ENCODE peak calls at places on chromosomes 3 and 15, in six cellular contexts. One of them, this sample, is unnamed.

GRCh38 chr15:28082891-28083688 is 16.0 kb downstream of the OCA2 start:
- DNase-seq in dorsolateral prefrontal cortex: no peak
- DNase-seq in esophagus squamous epithelium: no peak
- DNase-seq in psoas muscle: no peak
- DNase-seq in OCI-LY7: no peak
- DNase-seq in neuronal stem cell: no peak
- DNase-seq in this sample: no peak

GRCh38 chr15:34214135-34214534 is 4.2 kb upstream of the KATNBL1 start:
- DNase-seq in dorsolateral prefrontal cortex: no peak
- DNase-seq in esophagus squamous epithelium: no peak
- DNase-seq in OCI-LY7: no peak
- DNase-seq in psoas muscle: no peak
- DNase-seq in neuronal stem cell: no peak
- DNase-seq in this sample: no peak

GRCh38 chr3:8647137-8647970 is 2.8 kb upstream of the SSUH2 start:
- DNase-seq in dorsolateral prefrontal cortex: no peak
- DNase-seq in neuronal stem cell: no peak
- DNase-seq in esophagus squamous epithelium: no peak
- DNase-seq in OCI-LY7: no peak
- DNase-seq in psoas muscle: no peak
- DNase-seq in this sample: no peak

GRCh38 chr3:8278448-8278847 is 223.2 kb upstream of the LMCD1 start:
- DNase-seq in neuronal stem cell: no peak
- DNase-seq in OCI-LY7: no peak
- DNase-seq in esophagus squamous epithelium: no peak
- DNase-seq in psoas muscle: no peak
- DNase-seq in dorsolateral prefrontal cortex: peak; percentile 48
- DNase-seq in this sample: peak; percentile 3

GRCh38 chr15:90054618-90055097 is 47.6 kb downstream of the IDH2 start:
- DNase-seq in dorsolateral prefrontal cortex: no peak
- DNase-seq in OCI-LY7: no peak
- DNase-seq in psoas muscle: no peak
- DNase-seq in neuronal stem cell: no peak
- DNase-seq in esophagus squamous epithelium: no peak
- DNase-seq in this sample: no peak

GRCh38 chr3:58640700-58641372 is 25.7 kb downstream of the FAM3D start:
- DNase-seq in psoas muscle: peak; percentile 71
- DNase-seq in dorsolateral prefrontal cortex: peak; percentile 83
- DNase-seq in esophagus squamous epithelium: no peak
- DNase-seq in OCI-LY7: peak; percentile 61
- DNase-seq in neuronal stem cell: peak; percentile 58
- DNase-seq in this sample: peak; percentile 33

GRCh38 chr15:73959012-73959581 is 32.8 kb downstream of the LOXL1 start:
- DNase-seq in psoas muscle: no peak
- DNase-seq in dorsolateral prefrontal cortex: no peak
- DNase-seq in OCI-LY7: peak; percentile 77
- DNase-seq in esophagus squamous epithelium: no peak
- DNase-seq in neuronal stem cell: no peak
- DNase-seq in this sample: peak; percentile 88

GRCh38 chr3:123489400-123490004 is 40.6 kb upstream of the ADCY5 start:
- DNase-seq in dorsolateral prefrontal cortex: peak; percentile 82
- DNase-seq in esophagus squamous epithelium: no peak
- DNase-seq in psoas muscle: peak; percentile 69
- DNase-seq in neuronal stem cell: peak; percentile 55
- DNase-seq in OCI-LY7: peak; percentile 47
- DNase-seq in this sample: peak; percentile 27

GRCh38 chr3:38637906-38638305 is 11.6 kb downstream of the SCN5A start:
- DNase-seq in neuronal stem cell: no peak
- DNase-seq in dorsolateral prefrontal cortex: no peak
- DNase-seq in esophagus squamous epithelium: no peak
- DNase-seq in psoas muscle: no peak
- DNase-seq in OCI-LY7: no peak
- DNase-seq in this sample: no peak

GRCh38 chr3:39910828-39911464 is 101.5 kb downstream of the MYRIP start:
- DNase-seq in esophagus squamous epithelium: no peak
- DNase-seq in neuronal stem cell: no peak
- DNase-seq in dorsolateral prefrontal cortex: no peak
- DNase-seq in psoas muscle: no peak
- DNase-seq in OCI-LY7: no peak
- DNase-seq in this sample: no peak

GRCh38 chr15:33111051-33111451 is 83.5 kb downstream of the FMN1 start:
- DNase-seq in neuronal stem cell: no peak
- DNase-seq in OCI-LY7: no peak
- DNase-seq in esophagus squamous epithelium: no peak
- DNase-seq in psoas muscle: no peak
- DNase-seq in dorsolateral prefrontal cortex: no peak
- DNase-seq in this sample: no peak

GRCh38 chr3:123346726-123347125 is 102.2 kb downstream of the ADCY5 start:
- DNase-seq in neuronal stem cell: no peak
- DNase-seq in esophagus squamous epithelium: no peak
- DNase-seq in OCI-LY7: no peak
- DNase-seq in psoas muscle: no peak
- DNase-seq in dorsolateral prefrontal cortex: peak; percentile 60
- DNase-seq in this sample: no peak

GRCh38 chr15:76337047-76337738 is 620 bp downstream of the ISL2 start:
- DNase-seq in esophagus squamous epithelium: no peak
- DNase-seq in dorsolateral prefrontal cortex: no peak
- DNase-seq in psoas muscle: no peak
- DNase-seq in neuronal stem cell: no peak
- DNase-seq in OCI-LY7: peak; percentile 24
- DNase-seq in this sample: no peak

GRCh38 chr3:85560088-85560790 is 601.5 kb downstream of the CADM2 start:
- DNase-seq in esophagus squamous epithelium: no peak
- DNase-seq in neuronal stem cell: no peak
- DNase-seq in psoas muscle: peak; percentile 19
- DNase-seq in dorsolateral prefrontal cortex: peak; percentile 43
- DNase-seq in OCI-LY7: no peak
- DNase-seq in this sample: no peak

GRCh38 chr3:158775801-158776399 is 26.0 kb upstream of the MFSD1 start:
- DNase-seq in psoas muscle: no peak
- DNase-seq in OCI-LY7: no peak
- DNase-seq in esophagus squamous epithelium: no peak
- DNase-seq in dorsolateral prefrontal cortex: no peak
- DNase-seq in neuronal stem cell: no peak
- DNase-seq in this sample: peak; percentile 16

GRCh38 chr3:12954891-12955650 is 113.7 kb upstream of the RPL32 start:
- DNase-seq in dorsolateral prefrontal cortex: peak; percentile 74
- DNase-seq in psoas muscle: peak; percentile 82
- DNase-seq in neuronal stem cell: no peak
- DNase-seq in esophagus squamous epithelium: no peak
- DNase-seq in OCI-LY7: peak; percentile 52
- DNase-seq in this sample: no peak

GRCh38 chr3:46092704-46093085 is 65.4 kb upstream of the XCR1 start:
- DNase-seq in OCI-LY7: peak; percentile 75
- DNase-seq in psoas muscle: no peak
- DNase-seq in neuronal stem cell: no peak
- DNase-seq in dorsolateral prefrontal cortex: no peak
- DNase-seq in esophagus squamous epithelium: no peak
- DNase-seq in this sample: no peak

GRCh38 chr3:197151562-197151961 is 121.9 kb upstream of the MELTF start:
- DNase-seq in OCI-LY7: no peak
- DNase-seq in psoas muscle: no peak
- DNase-seq in neuronal stem cell: no peak
- DNase-seq in dorsolateral prefrontal cortex: no peak
- DNase-seq in esophagus squamous epithelium: no peak
- DNase-seq in this sample: no peak

GRCh38 chr3:133208184-133208583 is 170.0 kb downstream of the TMEM108 start:
- DNase-seq in esophagus squamous epithelium: no peak
- DNase-seq in neuronal stem cell: no peak
- DNase-seq in OCI-LY7: peak; percentile 5
- DNase-seq in psoas muscle: no peak
- DNase-seq in dorsolateral prefrontal cortex: no peak
- DNase-seq in this sample: no peak

GRCh38 chr3:42674151-42674550 is 11.2 kb upstream of the KLHL40 start:
- DNase-seq in OCI-LY7: no peak
- DNase-seq in esophagus squamous epithelium: no peak
- DNase-seq in neuronal stem cell: no peak
- DNase-seq in psoas muscle: no peak
- DNase-seq in dorsolateral prefrontal cortex: no peak
- DNase-seq in this sample: no peak

GRCh38 chr3:7800006-7800780 is 701.4 kb upstream of the LMCD1 start:
- DNase-seq in psoas muscle: no peak
- DNase-seq in esophagus squamous epithelium: no peak
- DNase-seq in dorsolateral prefrontal cortex: no peak
- DNase-seq in OCI-LY7: no peak
- DNase-seq in neuronal stem cell: no peak
- DNase-seq in this sample: peak; percentile 17

GRCh38 chr3:174199696-174200095 is 659.4 kb upstream of the NAALADL2 start:
- DNase-seq in esophagus squamous epithelium: no peak
- DNase-seq in psoas muscle: no peak
- DNase-seq in OCI-LY7: no peak
- DNase-seq in neuronal stem cell: no peak
- DNase-seq in dorsolateral prefrontal cortex: no peak
- DNase-seq in this sample: no peak

GRCh38 chr3:174202146-174202545 is 657.0 kb upstream of the NAALADL2 start:
- DNase-seq in esophagus squamous epithelium: no peak
- DNase-seq in psoas muscle: no peak
- DNase-seq in OCI-LY7: no peak
- DNase-seq in neuronal stem cell: no peak
- DNase-seq in dorsolateral prefrontal cortex: no peak
- DNase-seq in this sample: no peak

GRCh38 chr3:174202561-174202960 is 656.6 kb upstream of the NAALADL2 start:
- DNase-seq in OCI-LY7: no peak
- DNase-seq in neuronal stem cell: no peak
- DNase-seq in psoas muscle: no peak
- DNase-seq in esophagus squamous epithelium: no peak
- DNase-seq in dorsolateral prefrontal cortex: no peak
- DNase-seq in this sample: no peak

GRCh38 chr3:174197416-174197815 is 661.7 kb upstream of the NAALADL2 start:
- DNase-seq in psoas muscle: no peak
- DNase-seq in neuronal stem cell: no peak
- DNase-seq in dorsolateral prefrontal cortex: no peak
- DNase-seq in esophagus squamous epithelium: no peak
- DNase-seq in OCI-LY7: no peak
- DNase-seq in this sample: no peak

DNA sequence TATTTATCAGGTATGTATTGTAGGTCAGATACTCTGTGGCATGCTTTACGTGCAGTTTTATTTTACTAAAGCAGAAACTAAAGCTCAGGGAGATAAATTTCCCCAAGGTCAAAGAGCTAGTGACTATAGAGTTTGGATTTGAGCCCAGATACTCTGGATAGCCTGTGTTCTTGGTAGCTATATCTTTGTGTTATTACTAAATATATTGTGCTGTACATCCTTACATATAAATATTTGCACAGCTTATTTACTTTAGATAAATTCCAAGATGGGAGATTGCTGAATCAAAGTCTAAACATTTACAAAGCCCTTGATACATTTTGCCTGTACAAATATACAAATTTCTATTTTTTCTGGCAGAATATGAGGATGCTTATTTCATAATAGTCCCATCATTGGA is 660.9 kb upstream of the NAALADL2 start:
- DNase-seq in esophagus squamous epithelium: no peak
- DNase-seq in neuronal stem cell: no peak
- DNase-seq in OCI-LY7: no peak
- DNase-seq in dorsolateral prefrontal cortex: no peak
- DNase-seq in psoas muscle: no peak
- DNase-seq in this sample: no peak
- H3K4me3 ChIP-seq in esophagus squamous epithelium: no peak overlapping the region
- H3K4me3 ChIP-seq in neuronal stem cell: no peak overlapping the region
- H3K4me3 ChIP-seq in OCI-LY7: no peak overlapping the region
- H3K4me3 ChIP-seq in dorsolateral prefrontal cortex: no peak overlapping the region
- H3K4me3 ChIP-seq in psoas muscle: no peak overlapping the region
- H3K4me3 ChIP-seq in this sample: no peak overlapping the region

GRCh38 chr3:50341537-50341936 is 901 bp upstream of the RASSF1 start:
- DNase-seq in esophagus squamous epithelium: no peak
- DNase-seq in psoas muscle: no peak
- DNase-seq in OCI-LY7: no peak
- DNase-seq in dorsolateral prefrontal cortex: no peak
- DNase-seq in neuronal stem cell: no peak
- DNase-seq in this sample: no peak
- H3K4me3 ChIP-seq in esophagus squamous epithelium: peak overlapping the region; percentile 64
- H3K4me3 ChIP-seq in psoas muscle: peak overlapping the region; percentile 93
- H3K4me3 ChIP-seq in OCI-LY7: no peak overlapping the region
- H3K4me3 ChIP-seq in dorsolateral prefrontal cortex: no peak overlapping the region
- H3K4me3 ChIP-seq in neuronal stem cell: no peak overlapping the region
- H3K4me3 ChIP-seq in this sample: no peak overlapping the region

GRCh38 chr3:112334709-112335108 is 1.8 kb downstream of the CD200 start:
- DNase-seq in psoas muscle: no peak
- DNase-seq in esophagus squamous epithelium: no peak
- DNase-seq in dorsolateral prefrontal cortex: no peak
- DNase-seq in neuronal stem cell: no peak
- DNase-seq in OCI-LY7: no peak
- DNase-seq in this sample: no peak
- H3K4me3 ChIP-seq in psoas muscle: peak overlapping the region; percentile 64
- H3K4me3 ChIP-seq in esophagus squamous epithelium: peak overlapping the region; percentile 52
- H3K4me3 ChIP-seq in dorsolateral prefrontal cortex: peak overlapping the region; percentile 83
- H3K4me3 ChIP-seq in neuronal stem cell: peak overlapping the region; percentile 64
- H3K4me3 ChIP-seq in OCI-LY7: no peak overlapping the region
- H3K4me3 ChIP-seq in this sample: no peak overlapping the region

GRCh38 chr15:96340611-96341464 is 10.3 kb downstream of the NR2F2 start:
- DNase-seq in OCI-LY7: no peak
- DNase-seq in psoas muscle: no peak
- DNase-seq in dorsolateral prefrontal cortex: no peak
- DNase-seq in neuronal stem cell: peak; percentile 87
- DNase-seq in esophagus squamous epithelium: no peak
- DNase-seq in this sample: no peak
- H3K4me3 ChIP-seq in OCI-LY7: no peak overlapping the region
- H3K4me3 ChIP-seq in psoas muscle: peak overlapping the region; percentile 92
- H3K4me3 ChIP-seq in dorsolateral prefrontal cortex: peak overlapping the region; percentile 50
- H3K4me3 ChIP-seq in neuronal stem cell: peak overlapping the region; percentile 51
- H3K4me3 ChIP-seq in esophagus squamous epithelium: peak overlapping the region; percentile 72
- H3K4me3 ChIP-seq in this sample: no peak overlapping the region

GRCh38 chr15:88484781-88485246 is 17.3 kb downstream of the MRPS11 start:
- DNase-seq in OCI-LY7: no peak
- DNase-seq in psoas muscle: no peak
- DNase-seq in esophagus squamous epithelium: no peak
- DNase-seq in dorsolateral prefrontal cortex: no peak
- DNase-seq in neuronal stem cell: peak; percentile 76
- DNase-seq in this sample: no peak
- H3K4me3 ChIP-seq in OCI-LY7: no peak overlapping the region
- H3K4me3 ChIP-seq in psoas muscle: no peak overlapping the region
- H3K4me3 ChIP-seq in esophagus squamous epithelium: no peak overlapping the region
- H3K4me3 ChIP-seq in dorsolateral prefrontal cortex: no peak overlapping the region
- H3K4me3 ChIP-seq in neuronal stem cell: no peak overlapping the region
- H3K4me3 ChIP-seq in this sample: no peak overlapping the region

DNA sequence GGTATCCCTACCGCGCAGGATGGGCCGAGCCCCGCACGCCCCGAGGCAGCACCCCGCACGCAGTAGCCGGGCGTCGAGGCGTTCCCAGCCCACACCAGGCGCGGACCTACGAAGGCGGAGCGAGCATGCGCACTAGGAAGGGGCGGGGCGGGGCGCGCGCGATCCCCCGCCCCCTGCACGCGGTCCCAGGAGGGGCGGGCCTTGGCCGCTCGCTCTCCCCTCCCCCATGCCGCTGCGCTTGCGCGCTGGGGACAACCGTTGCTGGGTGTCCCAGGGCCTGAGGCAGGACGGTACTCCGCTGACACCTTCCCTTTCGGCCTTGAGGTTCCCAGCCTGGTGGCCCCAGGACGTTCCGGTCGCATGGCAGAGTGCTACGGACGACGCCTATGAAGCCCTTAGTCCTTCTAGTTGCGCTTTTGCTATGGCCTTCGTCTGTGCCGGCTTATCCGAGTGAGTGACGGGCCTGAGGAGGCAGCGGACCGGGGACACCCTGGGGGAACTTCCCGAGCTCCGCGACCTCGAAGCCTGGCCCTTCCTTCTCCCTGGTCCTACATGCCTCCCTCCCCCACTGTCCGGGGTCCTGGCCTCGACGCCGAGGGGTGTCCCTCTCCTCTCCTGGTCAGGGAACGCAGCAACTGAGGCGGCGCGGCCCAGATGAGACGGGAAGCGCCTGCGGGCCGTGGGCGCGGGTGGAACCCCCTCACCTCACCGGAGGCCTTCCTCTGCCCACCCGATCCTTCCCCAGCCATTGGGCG is at the start of gene SPESP1:
- DNase-seq in esophagus squamous epithelium: no peak
- DNase-seq in dorsolateral prefrontal cortex: no peak
- DNase-seq in psoas muscle: peak; percentile 59
- DNase-seq in neuronal stem cell: no peak
- DNase-seq in OCI-LY7: no peak
- DNase-seq in this sample: no peak
- H3K4me3 ChIP-seq in esophagus squamous epithelium: peak within 1 kb of the TSS; percentile 42
- H3K4me3 ChIP-seq in dorsolateral prefrontal cortex: no peak within 1 kb of the TSS
- H3K4me3 ChIP-seq in psoas muscle: peak within 1 kb of the TSS; percentile 33
- H3K4me3 ChIP-seq in neuronal stem cell: no peak within 1 kb of the TSS
- H3K4me3 ChIP-seq in OCI-LY7: no peak within 1 kb of the TSS
- H3K4me3 ChIP-seq in this sample: no peak within 1 kb of the TSS

This sample was measured in Jurkat, Clone E6-1.